ENCODE peak calls at places on chromosomes 13 and 19, in nine cellular contexts. W is BJ, Y is AG04449, G is thoracic aorta, Q is cardiac fibroblast, V is ovary, A is AG10803, F is PC-9, J is prostate gland. M is an unnamed sample.

GRCh38 chr19:9187191-9187590 is 8.4 kb downstream of the OR7D2 start:
- DNase-seq in W (no peak), Y (no peak), G (no peak), Q (no peak), V (no peak), A (no peak), F (no peak), J (no peak), M (no peak)

GRCh38 chr13:36965767-36966166 is 33.4 kb downstream of the ALG5 start:
- DNase-seq in W (peak), Y (peak), G (no peak), Q (peak), V (no peak), A (peak), F (peak), J (no peak), M (peak)

GRCh38 chr19:3034194-3034844 is 5.2 kb upstream of the TLE2 start:
- DNase-seq in W (no peak), Y (no peak), G (no peak), Q (peak), V (peak), A (peak), F (no peak), J (no peak), M (peak)

GRCh38 chr13:19153782-19154450 is 27.7 kb downstream of the TUBA3C start:
- DNase-seq in W (no peak), Y (no peak), G (no peak), Q (no peak), V (no peak), A (no peak), F (no peak), J (no peak), M (no peak)

GRCh38 chr19:31612873-31613272 is 263.6 kb upstream of the TSHZ3 start:
- DNase-seq in W (no peak), Y (no peak), G (no peak), Q (no peak), V (no peak), A (no peak), F (no peak), J (no peak), M (no peak)

GRCh38 chr13:113654591-113655357 is 3.2 kb downstream of the ATP4B start:
- DNase-seq in W (no peak), Y (no peak), G (no peak), Q (no peak), V (no peak), A (no peak), F (no peak), J (no peak), M (no peak)

GRCh38 chr19:29964171-29964570 is 22.1 kb downstream of the URI1 start:
- DNase-seq in W (no peak), Y (no peak), G (no peak), Q (peak), V (no peak), A (peak), F (no peak), J (no peak), M (no peak)

GRCh38 chr13:94886191-94886590 is 173.8 kb upstream of the SOX21 start:
- DNase-seq in W (peak), Y (peak), G (no peak), Q (no peak), V (no peak), A (peak), F (no peak), J (no peak), M (peak)

GRCh38 chr19:16325671-16326400 is 1.2 kb downstream of the KLF2 start:
- DNase-seq in W (no peak), Y (no peak), G (no peak), Q (peak), V (peak), A (peak), F (no peak), J (no peak), M (peak)
- H3K4me3 ChIP-seq in W (peak), Y (peak), G (peak), Q (peak), V (peak), A (peak), F (peak), J (peak), M (peak)

GRCh38 chr19:17766543-17767131 is 15.4 kb downstream of the FCHO1 start:
- DNase-seq in W (no peak), Y (no peak), G (no peak), Q (peak), V (peak), A (peak), F (peak), J (peak), M (peak)
- H3K4me3 ChIP-seq in W (peak), Y (peak), G (peak), Q (peak), V (no peak), A (peak), F (peak), J (no peak), M (peak)

GRCh38 chr13:110812111-110812868 is 98.8 kb downstream of the ING1 start:
- DNase-seq in W (no peak), Y (no peak), G (no peak), Q (peak), V (no peak), A (peak), F (no peak), J (no peak), M (peak)

GRCh38 chr13:110811751-110812110 is 98.2 kb downstream of the ING1 start:
- DNase-seq in W (no peak), Y (no peak), G (no peak), Q (no peak), V (no peak), A (no peak), F (no peak), J (no peak), M (no peak)

GRCh38 chr13:110811008-110811720 is 97.7 kb downstream of the ING1 start:
- DNase-seq in W (peak), Y (no peak), G (no peak), Q (no peak), V (no peak), A (no peak), F (no peak), J (no peak), M (no peak)

GRCh38 chr13:110813646-110814624 is 100.4 kb downstream of the ING1 start:
- DNase-seq in W (no peak), Y (no peak), G (no peak), Q (no peak), V (no peak), A (no peak), F (no peak), J (no peak), M (no peak)

GRCh38 chr13:110812869-110813645 is 99.6 kb downstream of the ING1 start:
- DNase-seq in W (no peak), Y (no peak), G (no peak), Q (no peak), V (no peak), A (no peak), F (no peak), J (no peak), M (no peak)
- H3K4me3 ChIP-seq in W (no peak), Y (peak), G (peak), Q (peak), V (peak), A (peak), F (no peak), J (no peak), M (peak)

GRCh38 chr13:45060062-45060461 is 60.2 kb upstream of the GTF2F2 start:
- DNase-seq in W (no peak), Y (no peak), G (no peak), Q (no peak), V (no peak), A (no peak), F (no peak), J (no peak), M (no peak)

GRCh38 chr13:45055198-45055901 is 65.0 kb upstream of the GTF2F2 start:
- DNase-seq in W (peak), Y (peak), G (no peak), Q (peak), V (no peak), A (peak), F (peak), J (no peak), M (peak)

GRCh38 chr13:45051315-45051714 is 62.0 kb downstream of the GPALPP1 start:
- DNase-seq in W (no peak), Y (no peak), G (no peak), Q (no peak), V (no peak), A (no peak), F (no peak), J (no peak), M (no peak)

DNA sequence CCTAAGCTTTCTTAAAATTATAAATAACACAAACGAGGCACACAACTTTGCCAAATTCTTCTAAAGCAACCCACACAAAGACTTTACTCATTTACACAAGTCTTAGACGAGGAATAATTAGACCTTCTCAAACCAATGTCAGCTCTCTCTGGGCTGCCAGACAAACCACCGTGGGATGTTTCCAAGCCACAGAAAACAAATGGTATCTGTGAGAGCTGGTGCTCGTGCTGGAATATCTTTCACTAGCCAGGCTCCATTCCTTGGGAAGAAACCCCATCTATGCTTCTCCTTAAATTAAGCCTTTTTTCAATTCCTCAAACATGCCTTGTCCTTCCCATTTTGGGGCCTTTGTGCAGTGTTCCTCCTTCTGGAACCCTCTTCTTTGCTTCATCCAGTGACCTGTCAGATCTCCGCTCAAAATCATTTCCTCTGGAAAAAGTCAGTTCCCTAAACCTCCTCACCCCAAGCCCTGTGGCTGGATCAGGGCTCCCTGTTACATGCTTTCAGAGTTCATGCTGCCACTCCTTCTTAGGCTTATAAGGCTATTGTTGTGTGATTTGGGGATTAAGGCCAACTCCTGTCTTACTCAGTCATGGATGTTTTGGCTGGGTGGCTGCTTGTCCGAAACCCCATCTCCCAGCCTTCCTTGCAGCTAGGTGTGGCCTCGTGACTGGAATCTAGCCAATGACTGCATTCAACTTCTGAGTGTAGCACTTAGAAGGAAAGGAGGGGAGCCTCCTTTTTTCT is 64.2 kb upstream of the GTF2F2 start:
- DNase-seq in W (no peak), Y (no peak), G (no peak), Q (peak), V (peak), A (peak), F (no peak), J (no peak), M (peak)
- H3K4me3 ChIP-seq in W (no peak), Y (no peak), G (peak), Q (no peak), V (no peak), A (peak), F (no peak), J (no peak), M (peak)

DNA sequence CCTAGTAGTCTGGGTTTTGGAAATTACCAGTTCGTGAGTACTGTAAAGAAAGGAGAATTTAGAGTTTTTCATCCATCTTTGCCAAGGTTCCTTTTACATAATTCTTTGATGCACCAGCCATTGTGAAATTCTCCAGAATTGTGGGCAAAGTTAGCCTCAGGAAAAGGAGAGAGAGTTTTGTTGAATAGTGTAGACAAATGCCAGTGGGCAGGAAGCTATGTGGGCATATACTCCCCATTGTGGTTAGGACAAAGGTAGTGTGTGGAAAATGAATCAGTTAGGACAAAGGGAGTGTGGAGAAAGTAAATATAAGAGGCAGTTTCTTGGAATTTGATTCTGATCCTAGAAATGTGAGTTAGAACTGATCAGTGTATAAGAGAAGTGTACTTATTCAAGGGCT is 67.9 kb downstream of the PCCA start:
- DNase-seq in W (no peak), Y (no peak), G (no peak), Q (peak), V (no peak), A (peak), F (peak), J (no peak), M (peak)
- H3K4me3 ChIP-seq in W (no peak), Y (no peak), G (no peak), Q (no peak), V (no peak), A (no peak), F (no peak), J (no peak), M (no peak)

DNA sequence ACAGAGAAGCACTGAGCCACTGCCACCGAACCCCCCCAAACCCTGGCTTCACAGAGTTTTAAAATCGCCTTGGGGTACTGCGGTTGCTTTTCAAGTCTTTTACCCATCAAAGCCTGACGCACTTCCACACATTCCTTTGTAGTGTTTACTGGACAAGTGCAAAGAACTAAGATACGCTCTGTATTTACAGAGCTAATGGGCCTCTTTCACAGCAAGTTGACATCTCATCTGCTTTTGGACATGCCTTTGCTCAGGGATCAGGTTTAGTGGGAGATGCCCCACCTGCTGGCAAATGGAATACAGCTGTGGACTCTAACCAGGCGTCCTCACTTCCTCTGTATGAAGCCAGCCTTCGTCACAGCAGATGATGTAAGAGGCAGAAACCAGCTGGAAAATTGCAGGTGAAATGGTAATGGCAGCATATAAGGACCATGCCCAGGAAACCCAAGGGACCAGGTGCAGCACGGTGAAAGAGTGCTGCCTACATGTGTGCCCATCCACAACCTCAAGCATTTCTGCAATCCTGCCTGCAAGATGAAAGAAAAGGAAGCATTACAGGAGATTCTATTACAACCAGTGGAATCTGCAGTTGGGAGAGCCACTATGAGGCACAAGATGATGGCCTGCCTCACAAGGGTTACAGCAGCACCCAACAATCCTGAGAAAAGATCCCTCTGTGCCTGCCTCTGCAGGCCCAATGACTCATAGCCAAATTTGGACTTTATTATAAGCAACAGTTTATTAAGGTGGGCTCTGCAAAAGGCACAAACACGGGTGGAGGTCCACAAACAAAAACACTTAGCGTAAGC is 34.7 kb downstream of the BRD4 start:
- DNase-seq in W (peak), Y (no peak), G (no peak), Q (peak), V (no peak), A (peak), F (no peak), J (peak), M (peak)
- H3K4me3 ChIP-seq in W (no peak), Y (no peak), G (peak), Q (no peak), V (no peak), A (no peak), F (no peak), J (no peak), M (no peak)

DNA sequence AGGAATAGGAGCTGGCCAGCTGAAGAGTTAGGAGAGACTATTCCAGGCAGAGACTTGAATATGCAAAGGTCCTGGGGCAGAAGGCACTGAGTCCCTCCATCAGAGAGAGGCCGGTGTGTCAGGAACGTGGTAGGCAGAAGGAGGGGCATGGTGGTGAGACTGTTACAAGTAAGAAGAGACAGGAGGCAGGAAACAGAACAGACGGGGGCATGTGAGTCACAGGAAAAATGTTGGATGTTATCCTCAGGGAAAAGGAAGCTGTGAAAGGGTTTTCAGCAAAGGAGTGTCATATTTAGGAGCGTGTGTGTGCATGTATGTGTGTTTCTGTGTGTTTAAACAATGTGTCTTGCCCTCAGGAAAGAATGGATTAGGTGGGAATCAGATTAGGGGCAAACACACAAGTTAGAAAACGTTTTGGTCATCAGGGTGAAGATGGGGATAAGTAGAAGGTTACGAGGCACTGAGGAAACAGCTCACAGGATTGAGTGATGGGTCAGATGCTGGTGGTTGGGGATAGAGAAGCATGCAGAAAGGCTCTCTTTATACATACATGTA is 1.1 kb downstream of the EDDM13 start:
- DNase-seq in W (no peak), Y (no peak), G (no peak), Q (peak), V (no peak), A (peak), F (no peak), J (no peak), M (peak)
- H3K4me3 ChIP-seq in W (no peak), Y (no peak), G (no peak), Q (no peak), V (no peak), A (no peak), F (no peak), J (no peak), M (no peak)

GRCh38 chr19:14978377-14978776 is 1.3 kb downstream of the SLC1A6 start:
- DNase-seq in W (no peak), Y (no peak), G (no peak), Q (no peak), V (no peak), A (no peak), F (no peak), J (no peak), M (no peak)

GRCh38 chr19:14979136-14979497 is 547 bp downstream of the SLC1A6 start:
- DNase-seq in W (no peak), Y (no peak), G (no peak), Q (no peak), V (no peak), A (no peak), F (no peak), J (no peak), M (no peak)

GRCh38 chr19:14974488-14974887 is 5.2 kb downstream of the SLC1A6 start:
- DNase-seq in W (no peak), Y (no peak), G (no peak), Q (no peak), V (no peak), A (no peak), F (no peak), J (no peak), M (no peak)

GRCh38 chr19:14979498-14980255 is at the start of gene SLC1A6:
- DNase-seq in W (no peak), Y (no peak), G (no peak), Q (no peak), V (no peak), A (no peak), F (no peak), J (no peak), M (no peak)

DNA sequence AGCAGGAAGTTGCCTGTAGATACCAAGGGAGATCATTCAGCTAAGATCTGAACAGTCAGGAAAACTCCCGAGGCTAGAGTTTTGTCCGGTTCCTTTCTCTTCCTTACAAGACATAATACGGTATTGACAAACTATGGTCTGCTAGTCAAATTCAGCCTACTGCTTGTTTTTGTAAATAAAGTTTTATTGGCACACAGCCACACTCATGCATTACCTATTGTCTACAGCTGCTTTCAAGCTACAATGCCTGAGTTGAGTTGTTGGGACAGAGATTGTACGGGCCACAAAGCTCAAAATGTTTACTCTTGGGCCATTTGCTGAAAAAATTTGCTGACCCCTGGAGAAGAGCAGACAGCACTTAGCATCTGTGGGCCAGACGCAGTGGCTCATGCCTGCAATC is 2.5 kb downstream of the SLC1A6 start:
- DNase-seq in W (no peak), Y (no peak), G (no peak), Q (no peak), V (no peak), A (no peak), F (no peak), J (no peak), M (no peak)
- H3K4me3 ChIP-seq in W (no peak), Y (no peak), G (no peak), Q (no peak), V (no peak), A (no peak), F (peak), J (no peak), M (no peak)

DNA sequence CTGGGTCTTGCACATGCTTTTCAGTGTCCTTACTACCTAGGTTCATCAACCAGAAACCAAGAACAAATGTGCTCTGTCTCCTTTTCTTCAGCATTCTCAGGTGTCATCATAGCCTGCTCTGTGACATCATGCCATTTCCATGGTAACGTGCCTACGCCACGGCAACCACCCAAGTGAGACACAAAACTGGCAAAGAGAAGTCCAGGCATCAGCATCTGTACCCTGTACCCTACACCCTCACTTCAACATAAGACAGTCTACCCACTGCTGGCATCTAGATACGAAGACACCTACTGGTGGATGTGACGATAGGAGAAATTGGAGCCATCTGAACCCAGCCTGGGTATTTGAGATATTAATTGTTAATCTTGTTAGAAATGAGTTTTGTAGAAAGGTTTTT is 13.3 kb downstream of the ZC3H4 start:
- DNase-seq in W (no peak), Y (no peak), G (no peak), Q (no peak), V (no peak), A (no peak), F (no peak), J (no peak), M (no peak)
- H3K4me3 ChIP-seq in W (no peak), Y (no peak), G (no peak), Q (no peak), V (no peak), A (no peak), F (no peak), J (no peak), M (no peak)

M was measured in fibroblast of the aortic adventitia.